ENCODE peak calls at places on chromosomes 4 and X, in four cellular contexts. One of them, this sample, is unnamed. For H3K27me3, the result is how much of the 10 kb centered on the place peaks cover.

GRCh38 chr4:13654158-13654797 is 26.8 kb upstream of the BOD1L1 start:
- DNase-seq in kidney epithelial cell: no peak
- DNase-seq in ascending aorta: peak
- DNase-seq in lung: peak
- DNase-seq in this sample: no peak

GRCh38 chr4:118313098-118313497 is 39.7 kb downstream of the PRSS12 start:
- DNase-seq in kidney epithelial cell: no peak
- DNase-seq in lung: no peak
- DNase-seq in ascending aorta: no peak
- DNase-seq in this sample: no peak

GRCh38 chr4:169899295-169899694 is 126.9 kb downstream of the MFAP3L start:
- DNase-seq in ascending aorta: no peak
- DNase-seq in kidney epithelial cell: no peak
- DNase-seq in lung: no peak
- DNase-seq in this sample: no peak

GRCh38 chr4:112509243-112510190 is 6.5 kb downstream of the NEUROG2 start:
- DNase-seq in lung: no peak
- DNase-seq in ascending aorta: no peak
- DNase-seq in kidney epithelial cell: peak
- DNase-seq in this sample: no peak

GRCh38 chr4:121973791-121974190 is 21.9 kb upstream of the TRPC3 start:
- DNase-seq in ascending aorta: no peak
- DNase-seq in kidney epithelial cell: no peak
- DNase-seq in lung: no peak
- DNase-seq in this sample: no peak

GRCh38 chr4:7769936-7770674 is 169.6 kb downstream of the AFAP1 start:
- DNase-seq in lung: no peak
- DNase-seq in kidney epithelial cell: no peak
- DNase-seq in ascending aorta: no peak
- DNase-seq in this sample: no peak

GRCh38 chr4:147056951-147057630 is 111.4 kb upstream of the TTC29 start:
- DNase-seq in lung: no peak
- DNase-seq in ascending aorta: no peak
- DNase-seq in kidney epithelial cell: peak
- DNase-seq in this sample: no peak

GRCh38 chr4:22515888-22516541 is at the start of gene ADGRA3:
- DNase-seq in kidney epithelial cell: no peak
- DNase-seq in lung: peak
- DNase-seq in ascending aorta: peak
- DNase-seq in this sample: no peak

GRCh38 chrX:119759333-119759766 is 962 bp downstream of the SOWAHD start:
- DNase-seq in lung: no peak
- DNase-seq in ascending aorta: no peak
- DNase-seq in kidney epithelial cell: no peak
- DNase-seq in this sample: no peak

GRCh38 chr4:4961936-4962335 is 57.3 kb downstream of the CYTL1 start:
- DNase-seq in kidney epithelial cell: no peak
- DNase-seq in ascending aorta: no peak
- DNase-seq in lung: no peak
- DNase-seq in this sample: no peak

GRCh38 chr4:40327340-40327739 is 7.8 kb upstream of the CHRNA9 start:
- DNase-seq in kidney epithelial cell: no peak
- DNase-seq in lung: no peak
- DNase-seq in ascending aorta: no peak
- DNase-seq in this sample: no peak

GRCh38 chrX:29926056-29926455 is 289.3 kb upstream of the MAGEB2 start:
- DNase-seq in ascending aorta: no peak
- DNase-seq in kidney epithelial cell: peak
- DNase-seq in lung: no peak
- DNase-seq in this sample: no peak

GRCh38 chrX:14029039-14029424 is 660 bp downstream of the GEMIN8 start:
- DNase-seq in kidney epithelial cell: no peak
- DNase-seq in lung: no peak
- DNase-seq in ascending aorta: no peak
- DNase-seq in this sample: no peak

DNA sequence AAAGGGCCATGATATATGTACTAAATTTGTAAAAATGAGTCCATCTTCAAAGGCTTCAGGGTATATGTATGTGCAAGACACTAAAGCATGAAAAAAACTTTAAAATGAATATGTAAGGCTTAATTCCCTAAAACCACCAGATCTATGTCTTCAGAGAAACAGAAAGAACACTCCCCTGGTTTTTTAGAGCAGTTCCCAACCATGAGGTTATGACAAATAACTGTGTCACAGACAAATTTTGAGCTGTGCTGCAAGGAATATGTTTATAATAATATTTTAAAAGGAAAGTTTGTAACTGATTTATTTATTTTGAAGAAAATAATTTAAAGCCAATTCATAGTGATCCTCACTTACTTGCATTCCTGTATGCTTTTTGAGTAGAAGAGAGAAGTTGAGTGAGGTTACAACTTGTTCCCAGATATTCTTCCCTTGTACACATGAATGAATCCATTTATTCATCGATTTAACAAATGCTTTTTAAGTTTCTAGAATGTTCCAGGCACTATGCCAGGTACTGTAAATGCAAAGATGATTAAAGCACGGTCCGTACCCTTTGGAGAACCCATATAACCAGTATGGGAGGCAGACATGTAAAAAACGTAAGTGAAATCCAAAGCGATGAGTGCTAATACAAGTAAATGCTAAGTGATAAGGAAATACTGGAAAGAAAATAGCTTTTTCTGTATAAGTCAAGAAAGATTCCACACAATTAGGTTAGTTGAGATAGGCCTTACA is 295.2 kb upstream of the DIAPH2 start:
- DNase-seq in kidney epithelial cell: no peak
- DNase-seq in lung: no peak
- DNase-seq in ascending aorta: no peak
- DNase-seq in this sample: no peak
- H3K27me3 ChIP-seq in kidney epithelial cell: under half
- H3K27me3 ChIP-seq in lung: under half
- H3K27me3 ChIP-seq in ascending aorta: under half
- H3K27me3 ChIP-seq in this sample: under half

GRCh38 chrX:11543249-11543648 is 122.5 kb downstream of the ARHGAP6 start:
- DNase-seq in lung: no peak
- DNase-seq in ascending aorta: no peak
- DNase-seq in kidney epithelial cell: no peak
- DNase-seq in this sample: no peak
- TF ChIP-seq CTCF in lung: no peak
- TF ChIP-seq CTCF in ascending aorta: no peak
- TF ChIP-seq CTCF in kidney epithelial cell: no peak
- TF ChIP-seq CTCF in this sample: no peak

DNA sequence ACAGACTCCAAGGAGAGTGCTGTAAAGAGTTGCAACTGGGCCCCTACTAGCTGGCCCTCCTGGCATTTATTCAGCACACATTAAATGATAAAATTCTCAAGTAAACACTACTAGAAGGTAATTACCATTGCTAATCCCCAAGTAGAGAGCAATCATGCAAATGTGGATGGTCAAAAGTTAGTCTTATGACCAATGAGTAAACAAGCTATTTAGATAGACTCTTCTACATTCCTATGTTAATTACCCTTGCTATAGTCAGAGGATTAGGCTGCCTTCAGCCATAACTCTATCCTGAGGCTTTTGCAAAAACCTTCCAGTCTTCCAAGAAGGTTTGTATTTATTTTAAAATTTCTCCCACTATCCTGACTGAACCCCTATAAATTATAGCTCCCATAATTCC is 28.3 kb upstream of the HPGD start:
- DNase-seq in ascending aorta: no peak
- DNase-seq in kidney epithelial cell: no peak
- DNase-seq in lung: no peak
- DNase-seq in this sample: no peak
- H3K4me3 ChIP-seq in ascending aorta: no peak
- H3K4me3 ChIP-seq in kidney epithelial cell: no peak
- H3K4me3 ChIP-seq in lung: no peak
- H3K4me3 ChIP-seq in this sample: no peak

DNA sequence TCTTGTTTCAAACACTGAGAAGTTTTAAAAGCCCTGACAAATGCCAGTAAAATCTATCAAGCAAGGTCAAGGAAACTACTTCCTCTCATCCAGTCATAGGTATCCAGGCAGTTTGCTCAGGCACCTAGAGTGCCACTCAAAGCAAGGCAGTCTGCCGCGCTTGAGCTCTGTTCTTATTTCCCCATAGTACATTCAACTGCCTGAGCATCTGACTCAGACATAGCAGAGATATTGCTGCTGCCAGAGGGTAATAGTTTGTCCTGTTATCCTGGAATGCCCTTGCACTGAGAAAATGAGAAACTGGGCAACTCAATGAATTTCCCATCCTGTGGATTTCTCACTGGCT is 16.2 kb upstream of the ATP8A1 start:
- DNase-seq in ascending aorta: peak
- DNase-seq in kidney epithelial cell: peak
- DNase-seq in lung: peak
- DNase-seq in this sample: no peak
- H3K27me3 ChIP-seq in ascending aorta: under half
- H3K27me3 ChIP-seq in kidney epithelial cell: under half
- H3K27me3 ChIP-seq in lung: under half
- H3K27me3 ChIP-seq in this sample: under half

GRCh38 chrX:31130457-31131215 is 58.8 kb upstream of the FTHL17 start:
- DNase-seq in kidney epithelial cell: no peak
- DNase-seq in lung: no peak
- DNase-seq in ascending aorta: no peak
- DNase-seq in this sample: peak
- TF ChIP-seq CTCF in kidney epithelial cell: no peak
- TF ChIP-seq CTCF in lung: no peak
- TF ChIP-seq CTCF in ascending aorta: no peak
- TF ChIP-seq CTCF in this sample: no peak

DNA sequence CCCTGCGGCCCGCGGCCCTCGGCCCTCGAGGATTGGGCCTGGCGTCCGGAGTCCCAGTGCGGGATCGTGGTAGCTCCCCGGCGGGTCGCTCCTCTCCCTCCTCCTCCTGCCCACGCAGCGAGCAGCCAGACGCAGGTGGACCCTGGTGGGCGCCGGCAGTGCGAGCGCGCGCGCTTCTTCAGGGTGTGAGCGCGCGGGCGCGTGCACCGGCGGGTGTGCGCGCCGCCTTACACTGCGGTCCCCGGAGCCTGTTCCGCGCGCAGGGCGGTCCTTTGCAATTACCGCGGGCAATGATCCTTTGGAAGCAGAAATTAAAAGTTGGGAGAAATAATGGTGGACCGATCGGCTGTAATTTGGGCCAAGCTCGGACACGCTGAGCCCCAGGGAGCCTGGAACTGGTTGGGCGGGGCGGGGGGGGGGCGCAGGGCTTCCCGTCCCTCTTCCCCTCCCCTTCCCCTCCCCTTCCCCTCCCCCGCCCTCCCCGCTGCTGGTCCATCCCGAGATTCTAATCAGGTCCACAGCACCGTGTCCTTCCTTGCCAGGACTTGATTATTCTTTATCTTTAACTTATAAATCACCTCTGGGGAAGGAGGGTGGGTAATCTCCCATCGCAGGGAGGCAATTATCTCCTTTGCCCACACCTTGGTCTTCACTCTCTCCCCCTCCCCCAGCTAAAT is 1.6 kb upstream of the NKX1-1 start:
- DNase-seq in ascending aorta: no peak
- DNase-seq in lung: no peak
- DNase-seq in kidney epithelial cell: no peak
- DNase-seq in this sample: no peak
- H3K4me3 ChIP-seq in ascending aorta: no peak
- H3K4me3 ChIP-seq in lung: no peak
- H3K4me3 ChIP-seq in kidney epithelial cell: no peak
- H3K4me3 ChIP-seq in this sample: no peak

DNA sequence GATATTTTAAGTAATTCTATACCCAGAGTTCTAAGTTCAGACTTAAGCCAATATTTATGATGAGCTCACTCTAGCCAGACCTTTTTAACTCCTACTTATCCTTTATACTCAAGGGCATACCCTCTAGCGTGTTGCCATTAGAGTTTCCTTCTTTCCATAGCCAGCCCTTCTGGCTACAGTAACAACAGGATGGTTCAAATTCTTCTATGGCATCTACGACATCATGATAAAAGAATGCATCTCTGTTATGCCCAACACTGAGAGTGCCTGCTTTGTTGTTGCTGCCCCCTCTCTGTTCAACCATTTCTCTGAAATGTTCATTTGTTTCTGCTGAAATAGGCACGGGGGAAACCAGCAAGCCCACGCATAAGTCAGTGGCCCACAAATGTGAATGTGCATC is 104.5 kb downstream of the UBE2NL start:
- DNase-seq in kidney epithelial cell: no peak
- DNase-seq in lung: no peak
- DNase-seq in ascending aorta: no peak
- DNase-seq in this sample: no peak
- H3K27me3 ChIP-seq in kidney epithelial cell: under half
- H3K27me3 ChIP-seq in lung: under half
- H3K27me3 ChIP-seq in ascending aorta: under half
- H3K27me3 ChIP-seq in this sample: under half

GRCh38 chrX:45781901-45782553 is 581.4 kb upstream of the DIPK2B start:
- DNase-seq in lung: no peak
- DNase-seq in kidney epithelial cell: no peak
- DNase-seq in ascending aorta: no peak
- DNase-seq in this sample: no peak
- TF ChIP-seq CTCF in lung: no peak
- TF ChIP-seq CTCF in kidney epithelial cell: peak
- TF ChIP-seq CTCF in ascending aorta: no peak
- TF ChIP-seq CTCF in this sample: peak